ENCODE peak calls at places on chromosome 17, in eight cellular contexts. K, B, F, S, X, P, H and L are unnamed samples.

GRCh38 chr17:59331929-59332889 is 754 bp downstream of the YPEL2 start:
- DNase-seq in K (peak), B (no peak), F (peak), S (no peak), X (peak), P (no peak), H (peak), L (peak)

GRCh38 chr17:32185875-32186274 is 43.6 kb downstream of the RHOT1 start:
- DNase-seq in K (no peak), B (no peak), F (no peak), S (no peak), X (no peak), P (no peak), H (no peak), L (no peak)

GRCh38 chr17:66790476-66791061 is 44.3 kb upstream of the CACNG5 start:
- DNase-seq in K (no peak), B (no peak), F (no peak), S (no peak), X (no peak), P (no peak), H (peak), L (no peak)

GRCh38 chr17:64709481-64709880 is 47.4 kb upstream of the SMURF2 start:
- DNase-seq in K (no peak), B (no peak), F (no peak), S (no peak), X (no peak), P (no peak), H (peak), L (no peak)

GRCh38 chr17:17054636-17055035 is 12.4 kb downstream of the MPRIP start:
- DNase-seq in K (no peak), B (no peak), F (no peak), S (no peak), X (no peak), P (no peak), H (no peak), L (no peak)

GRCh38 chr17:60817187-60817586 is 139.5 kb downstream of the BCAS3 start:
- DNase-seq in K (no peak), B (no peak), F (no peak), S (peak), X (no peak), P (no peak), H (peak), L (no peak)

GRCh38 chr17:40915199-40915661 is 22.2 kb downstream of the KRT23 start:
- DNase-seq in K (no peak), B (no peak), F (no peak), S (peak), X (no peak), P (peak), H (peak), L (no peak)

GRCh38 chr17:17325816-17326215 is 22.6 kb downstream of the NT5M start:
- DNase-seq in K (no peak), B (no peak), F (no peak), S (no peak), X (no peak), P (no peak), H (no peak), L (no peak)

GRCh38 chr17:10295728-10296343 is 77.0 kb downstream of the MYH13 start:
- DNase-seq in K (peak), B (no peak), F (peak), S (peak), X (peak), P (peak), H (peak), L (no peak)

GRCh38 chr17:20206591-20206990 is 197.4 kb downstream of the SPECC1 start:
- DNase-seq in K (no peak), B (no peak), F (no peak), S (peak), X (no peak), P (no peak), H (peak), L (no peak)

GRCh38 chr17:48259710-48260291 is 152.2 kb downstream of the SNX11 start:
- DNase-seq in K (peak), B (no peak), F (no peak), S (peak), X (peak), P (no peak), H (no peak), L (no peak)

GRCh38 chr17:38656959-38657823 is 17.6 kb downstream of the EPOP start:
- DNase-seq in K (no peak), B (no peak), F (no peak), S (no peak), X (peak), P (no peak), H (no peak), L (no peak)

GRCh38 chr17:78129385-78130079 is 977 bp upstream of the TMC6 start:
- DNase-seq in K (no peak), B (no peak), F (no peak), S (no peak), X (no peak), P (no peak), H (no peak), L (no peak)

GRCh38 chr17:6641374-6641818 is 536 bp downstream of the TXNDC17 start:
- DNase-seq in K (no peak), B (no peak), F (no peak), S (no peak), X (no peak), P (no peak), H (no peak), L (no peak)

GRCh38 chr17:43627657-43628650 is 33.8 kb downstream of the MEOX1 start:
- DNase-seq in K (no peak), B (no peak), F (no peak), S (no peak), X (no peak), P (no peak), H (peak), L (peak)

GRCh38 chr17:45579529-45580495 is 89.3 kb upstream of the PLEKHM1 start:
- DNase-seq in K (no peak), B (no peak), F (no peak), S (no peak), X (peak), P (no peak), H (no peak), L (no peak)

GRCh38 chr17:6366144-6366755 is 68.7 kb downstream of the AIPL1 start:
- DNase-seq in K (no peak), B (no peak), F (no peak), S (peak), X (no peak), P (peak), H (peak), L (no peak)

GRCh38 chr17:7476474-7476873 is 3.0 kb downstream of the ZBTB4 start:
- DNase-seq in K (no peak), B (no peak), F (no peak), S (peak), X (no peak), P (no peak), H (peak), L (no peak)

GRCh38 chr17:44599298-44600175 is 42.3 kb downstream of the FZD2 start:
- DNase-seq in K (peak), B (no peak), F (peak), S (peak), X (peak), P (no peak), H (peak), L (no peak)

GRCh38 chr17:76935331-76935730 is 67.1 kb downstream of the MGAT5B start:
- DNase-seq in K (no peak), B (no peak), F (no peak), S (no peak), X (no peak), P (no peak), H (peak), L (no peak)

GRCh38 chr17:77282524-77283515 is 142.1 kb downstream of the SEC14L1 start:
- DNase-seq in K (no peak), B (no peak), F (peak), S (peak), X (peak), P (no peak), H (no peak), L (peak)

GRCh38 chr17:13398091-13398490 is 203.6 kb downstream of the HS3ST3A1 start:
- DNase-seq in K (no peak), B (no peak), F (no peak), S (no peak), X (no peak), P (no peak), H (no peak), L (no peak)

GRCh38 chr17:79980246-79981043 is 55.2 kb downstream of the TBC1D16 start:
- DNase-seq in K (no peak), B (no peak), F (no peak), S (no peak), X (no peak), P (no peak), H (no peak), L (peak)

GRCh38 chr17:76076100-76076764 is 1.7 kb downstream of the GALR2 start:
- DNase-seq in K (no peak), B (no peak), F (no peak), S (no peak), X (no peak), P (no peak), H (no peak), L (no peak)

GRCh38 chr17:28887871-28888471 is 9.6 kb downstream of the FLOT2 start:
- DNase-seq in K (no peak), B (no peak), F (no peak), S (no peak), X (no peak), P (no peak), H (no peak), L (no peak)

GRCh38 chr17:3914319-3914685 is 2.0 kb downstream of the P2RX1 start:
- DNase-seq in K (no peak), B (no peak), F (no peak), S (no peak), X (peak), P (no peak), H (no peak), L (no peak)

GRCh38 chr17:38572665-38573365 is 32.9 kb downstream of the SRCIN1 start:
- DNase-seq in K (peak), B (no peak), F (no peak), S (no peak), X (no peak), P (no peak), H (no peak), L (no peak)